ENCODE peak calls at places on chromosomes 2 and 18, in ten cellular contexts. One of them, this sample, is unnamed.
A peak's percentile ranks its signal among the peaks of the same experiment; 100 is the strongest.

GRCh38 chr2:106159867-106160785 is 34.0 kb downstream of the UXS1 start:
- DNase-seq in stomach: no peak
- DNase-seq in mammary epithelial cell: no peak
- DNase-seq in fibroblast of lung: no peak
- DNase-seq in GM12878: no peak
- DNase-seq in psoas muscle: no peak
- DNase-seq in lower lobe of right lung: no peak
- DNase-seq in HFF-Myc: no peak
- DNase-seq in heart left ventricle: no peak
- DNase-seq in ascending aorta: no peak
- DNase-seq in this sample: no peak

GRCh38 chr18:45056907-45057306 is 376.2 kb downstream of the SETBP1 start:
- DNase-seq in mammary epithelial cell: no peak
- DNase-seq in GM12878: no peak
- DNase-seq in ascending aorta: no peak
- DNase-seq in lower lobe of right lung: no peak
- DNase-seq in heart left ventricle: no peak
- DNase-seq in HFF-Myc: no peak
- DNase-seq in fibroblast of lung: peak; percentile 11
- DNase-seq in psoas muscle: no peak
- DNase-seq in stomach: no peak
- DNase-seq in this sample: no peak

GRCh38 chr2:99571609-99572344 is 82.0 kb upstream of the REV1 start:
- DNase-seq in mammary epithelial cell: no peak
- DNase-seq in stomach: no peak
- DNase-seq in fibroblast of lung: peak; percentile 48
- DNase-seq in psoas muscle: no peak
- DNase-seq in GM12878: no peak
- DNase-seq in lower lobe of right lung: no peak
- DNase-seq in ascending aorta: no peak
- DNase-seq in heart left ventricle: no peak
- DNase-seq in HFF-Myc: no peak
- DNase-seq in this sample: no peak

GRCh38 chr2:169775765-169776482 is 22.7 kb upstream of the SSB start:
- DNase-seq in psoas muscle: no peak
- DNase-seq in GM12878: no peak
- DNase-seq in fibroblast of lung: peak; percentile 36
- DNase-seq in HFF-Myc: peak; percentile 87
- DNase-seq in mammary epithelial cell: peak; percentile 31
- DNase-seq in stomach: no peak
- DNase-seq in lower lobe of right lung: no peak
- DNase-seq in ascending aorta: no peak
- DNase-seq in heart left ventricle: no peak
- DNase-seq in this sample: peak; percentile 36

GRCh38 chr18:23694642-23695430 is 5.6 kb downstream of the LAMA3 start:
- DNase-seq in HFF-Myc: no peak
- DNase-seq in heart left ventricle: no peak
- DNase-seq in mammary epithelial cell: no peak
- DNase-seq in stomach: no peak
- DNase-seq in lower lobe of right lung: no peak
- DNase-seq in ascending aorta: no peak
- DNase-seq in GM12878: no peak
- DNase-seq in psoas muscle: no peak
- DNase-seq in fibroblast of lung: no peak
- DNase-seq in this sample: no peak

GRCh38 chr2:126905991-126906390 is 7.3 kb downstream of the TEX51 start:
- DNase-seq in lower lobe of right lung: no peak
- DNase-seq in GM12878: no peak
- DNase-seq in heart left ventricle: no peak
- DNase-seq in ascending aorta: no peak
- DNase-seq in psoas muscle: no peak
- DNase-seq in HFF-Myc: no peak
- DNase-seq in fibroblast of lung: no peak
- DNase-seq in mammary epithelial cell: no peak
- DNase-seq in stomach: peak; percentile 1
- DNase-seq in this sample: no peak

GRCh38 chr2:133303150-133303549 is 265.1 kb downstream of the NCKAP5 start:
- DNase-seq in GM12878: no peak
- DNase-seq in ascending aorta: no peak
- DNase-seq in heart left ventricle: no peak
- DNase-seq in mammary epithelial cell: peak; percentile 14
- DNase-seq in HFF-Myc: no peak
- DNase-seq in psoas muscle: no peak
- DNase-seq in stomach: no peak
- DNase-seq in fibroblast of lung: peak; percentile 47
- DNase-seq in lower lobe of right lung: no peak
- DNase-seq in this sample: peak; percentile 77

GRCh38 chr2:235670974-235671787 is 177.3 kb downstream of the AGAP1 start:
- DNase-seq in fibroblast of lung: no peak
- DNase-seq in HFF-Myc: no peak
- DNase-seq in psoas muscle: no peak
- DNase-seq in lower lobe of right lung: no peak
- DNase-seq in stomach: no peak
- DNase-seq in ascending aorta: no peak
- DNase-seq in heart left ventricle: no peak
- DNase-seq in mammary epithelial cell: no peak
- DNase-seq in GM12878: no peak
- DNase-seq in this sample: no peak

GRCh38 chr2:178271629-178272333 is 77.5 kb downstream of the OSBPL6 start:
- DNase-seq in lower lobe of right lung: no peak
- DNase-seq in HFF-Myc: no peak
- DNase-seq in fibroblast of lung: peak; percentile 84
- DNase-seq in mammary epithelial cell: peak; percentile 84
- DNase-seq in ascending aorta: peak; percentile 13
- DNase-seq in heart left ventricle: peak; percentile 84
- DNase-seq in psoas muscle: peak; percentile 94
- DNase-seq in GM12878: no peak
- DNase-seq in stomach: no peak
- DNase-seq in this sample: peak; percentile 95

GRCh38 chr18:57276720-57277284 is 75.6 kb upstream of the ST8SIA3 start:
- DNase-seq in stomach: no peak
- DNase-seq in heart left ventricle: no peak
- DNase-seq in ascending aorta: no peak
- DNase-seq in HFF-Myc: no peak
- DNase-seq in GM12878: no peak
- DNase-seq in fibroblast of lung: no peak
- DNase-seq in mammary epithelial cell: no peak
- DNase-seq in lower lobe of right lung: no peak
- DNase-seq in psoas muscle: no peak
- DNase-seq in this sample: no peak

GRCh38 chr2:97644023-97644717 is 1.7 kb upstream of the COX5B start:
- DNase-seq in stomach: no peak
- DNase-seq in HFF-Myc: no peak
- DNase-seq in mammary epithelial cell: no peak
- DNase-seq in fibroblast of lung: no peak
- DNase-seq in GM12878: no peak
- DNase-seq in heart left ventricle: no peak
- DNase-seq in lower lobe of right lung: no peak
- DNase-seq in psoas muscle: no peak
- DNase-seq in ascending aorta: no peak
- DNase-seq in this sample: no peak

GRCh38 chr2:221501210-221501882 is 70.8 kb downstream of the EPHA4 start:
- DNase-seq in psoas muscle: no peak
- DNase-seq in lower lobe of right lung: no peak
- DNase-seq in HFF-Myc: no peak
- DNase-seq in ascending aorta: no peak
- DNase-seq in GM12878: no peak
- DNase-seq in mammary epithelial cell: no peak
- DNase-seq in stomach: no peak
- DNase-seq in heart left ventricle: no peak
- DNase-seq in fibroblast of lung: peak; percentile 88
- DNase-seq in this sample: peak; percentile 35

GRCh38 chr2:6973895-6974545 is 56.8 kb downstream of the RNF144A start:
- DNase-seq in lower lobe of right lung: no peak
- DNase-seq in mammary epithelial cell: peak; percentile 52
- DNase-seq in psoas muscle: no peak
- DNase-seq in fibroblast of lung: peak; percentile 63
- DNase-seq in stomach: no peak
- DNase-seq in GM12878: no peak
- DNase-seq in HFF-Myc: no peak
- DNase-seq in ascending aorta: no peak
- DNase-seq in heart left ventricle: no peak
- DNase-seq in this sample: no peak

GRCh38 chr2:46984642-46985476 is 69.3 kb upstream of the MCFD2 start:
- DNase-seq in lower lobe of right lung: peak; percentile 77
- DNase-seq in fibroblast of lung: peak; percentile 98
- DNase-seq in stomach: no peak
- DNase-seq in ascending aorta: peak; percentile 82
- DNase-seq in GM12878: peak; percentile 79
- DNase-seq in heart left ventricle: peak; percentile 54
- DNase-seq in HFF-Myc: peak; percentile 92
- DNase-seq in mammary epithelial cell: peak; percentile 92
- DNase-seq in psoas muscle: peak; percentile 81
- DNase-seq in this sample: peak; percentile 95

GRCh38 chr2:24050041-24050655 is 607 bp downstream of the FKBP1B start:
- DNase-seq in ascending aorta: no peak
- DNase-seq in mammary epithelial cell: peak; percentile 12
- DNase-seq in HFF-Myc: no peak
- DNase-seq in GM12878: no peak
- DNase-seq in stomach: peak; percentile 30
- DNase-seq in heart left ventricle: peak; percentile 20
- DNase-seq in fibroblast of lung: peak; percentile 16
- DNase-seq in psoas muscle: peak; percentile 55
- DNase-seq in lower lobe of right lung: peak; percentile 55
- DNase-seq in this sample: peak; percentile 33

GRCh38 chr2:105187531-105187930 is 54.0 kb upstream of the GPR45 start:
- DNase-seq in lower lobe of right lung: no peak
- DNase-seq in HFF-Myc: no peak
- DNase-seq in heart left ventricle: no peak
- DNase-seq in stomach: no peak
- DNase-seq in GM12878: no peak
- DNase-seq in psoas muscle: no peak
- DNase-seq in ascending aorta: no peak
- DNase-seq in mammary epithelial cell: no peak
- DNase-seq in fibroblast of lung: peak; percentile 39
- DNase-seq in this sample: peak; percentile 28

GRCh38 chr2:28447943-28448737 is 47.7 kb upstream of the PLB1 start:
- DNase-seq in HFF-Myc: peak; percentile 29
- DNase-seq in mammary epithelial cell: peak; percentile 84
- DNase-seq in fibroblast of lung: peak; percentile 85
- DNase-seq in lower lobe of right lung: no peak
- DNase-seq in ascending aorta: no peak
- DNase-seq in heart left ventricle: no peak
- DNase-seq in GM12878: no peak
- DNase-seq in psoas muscle: no peak
- DNase-seq in stomach: no peak
- DNase-seq in this sample: peak; percentile 89

GRCh38 chr2:69097908-69098655 is 85.1 kb downstream of the ANTXR1 start:
- DNase-seq in GM12878: no peak
- DNase-seq in heart left ventricle: no peak
- DNase-seq in mammary epithelial cell: no peak
- DNase-seq in stomach: no peak
- DNase-seq in ascending aorta: no peak
- DNase-seq in psoas muscle: no peak
- DNase-seq in HFF-Myc: no peak
- DNase-seq in fibroblast of lung: peak; percentile 53
- DNase-seq in lower lobe of right lung: no peak
- DNase-seq in this sample: no peak

GRCh38 chr2:143581989-143582719 is 452.9 kb downstream of the ARHGAP15 start:
- DNase-seq in stomach: no peak
- DNase-seq in heart left ventricle: no peak
- DNase-seq in HFF-Myc: no peak
- DNase-seq in psoas muscle: no peak
- DNase-seq in ascending aorta: no peak
- DNase-seq in GM12878: no peak
- DNase-seq in lower lobe of right lung: no peak
- DNase-seq in mammary epithelial cell: no peak
- DNase-seq in fibroblast of lung: no peak
- DNase-seq in this sample: peak; percentile 18
- TF ChIP-seq CTCF in stomach: no peak
- TF ChIP-seq CTCF in heart left ventricle: no peak
- TF ChIP-seq CTCF in HFF-Myc: peak; percentile 31
- TF ChIP-seq CTCF in psoas muscle: no peak
- TF ChIP-seq CTCF in ascending aorta: no peak
- TF ChIP-seq CTCF in GM12878: no peak
- TF ChIP-seq CTCF in lower lobe of right lung: no peak
- TF ChIP-seq CTCF in mammary epithelial cell: no peak
- TF ChIP-seq CTCF in fibroblast of lung: peak; percentile 49
- TF ChIP-seq CTCF in this sample: peak; percentile 28

GRCh38 chr2:101781730-101782426 is 84.4 kb downstream of the MAP4K4 start:
- DNase-seq in psoas muscle: no peak
- DNase-seq in ascending aorta: no peak
- DNase-seq in GM12878: no peak
- DNase-seq in lower lobe of right lung: no peak
- DNase-seq in stomach: no peak
- DNase-seq in HFF-Myc: no peak
- DNase-seq in heart left ventricle: no peak
- DNase-seq in fibroblast of lung: no peak
- DNase-seq in mammary epithelial cell: no peak
- DNase-seq in this sample: no peak
- H3K4me3 ChIP-seq in psoas muscle: no peak overlapping the region
- H3K4me3 ChIP-seq in ascending aorta: no peak overlapping the region
- H3K4me3 ChIP-seq in GM12878: no peak overlapping the region
- H3K4me3 ChIP-seq in lower lobe of right lung: no peak overlapping the region
- H3K4me3 ChIP-seq in stomach: no peak overlapping the region
- H3K4me3 ChIP-seq in HFF-Myc: no peak overlapping the region
- H3K4me3 ChIP-seq in heart left ventricle: no peak overlapping the region
- H3K4me3 ChIP-seq in fibroblast of lung: no peak overlapping the region
- H3K4me3 ChIP-seq in mammary epithelial cell: no peak overlapping the region
- H3K4me3 ChIP-seq in this sample: no peak overlapping the region

GRCh38 chr2:213914510-213914909 is 496.3 kb upstream of the VWC2L start:
- DNase-seq in fibroblast of lung: no peak
- DNase-seq in psoas muscle: no peak
- DNase-seq in GM12878: no peak
- DNase-seq in mammary epithelial cell: no peak
- DNase-seq in stomach: no peak
- DNase-seq in lower lobe of right lung: no peak
- DNase-seq in HFF-Myc: no peak
- DNase-seq in heart left ventricle: no peak
- DNase-seq in ascending aorta: no peak
- DNase-seq in this sample: no peak
- TF ChIP-seq CTCF in fibroblast of lung: no peak
- TF ChIP-seq CTCF in psoas muscle: no peak
- TF ChIP-seq CTCF in GM12878: no peak
- TF ChIP-seq CTCF in mammary epithelial cell: no peak
- TF ChIP-seq CTCF in stomach: no peak
- TF ChIP-seq CTCF in lower lobe of right lung: no peak
- TF ChIP-seq CTCF in HFF-Myc: no peak
- TF ChIP-seq CTCF in heart left ventricle: no peak
- TF ChIP-seq CTCF in ascending aorta: no peak
- TF ChIP-seq CTCF in this sample: no peak

DNA sequence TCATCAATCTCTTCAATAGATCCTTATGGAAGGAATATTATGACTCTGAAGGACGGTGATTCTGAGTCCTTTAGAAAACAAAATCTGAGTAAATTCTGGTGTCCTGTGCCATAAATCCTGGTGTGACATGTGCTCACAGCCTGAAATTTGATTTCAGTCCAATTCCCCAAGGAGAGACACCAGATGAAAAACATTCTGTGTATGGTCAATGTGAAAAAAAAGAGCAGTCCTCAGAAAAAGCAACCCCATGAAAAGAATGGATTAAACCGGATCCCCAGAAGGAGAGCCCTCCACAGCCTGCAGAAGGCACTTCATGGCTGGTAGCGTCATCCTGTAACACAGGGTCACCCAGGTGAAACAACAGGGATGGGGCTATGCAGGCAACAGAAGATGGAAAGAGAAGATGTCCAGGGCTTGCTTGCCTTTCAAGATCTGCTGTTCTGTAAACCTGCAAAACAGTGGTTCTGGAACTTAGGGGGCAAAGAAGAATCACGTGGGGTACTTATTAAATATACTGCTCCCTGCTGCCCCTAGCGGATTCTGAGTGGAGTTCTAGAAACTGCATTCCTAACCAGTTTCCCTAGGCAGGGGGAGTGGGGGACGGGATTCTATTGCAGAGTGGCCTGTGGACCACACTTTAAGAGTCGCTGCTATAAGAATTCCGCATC is 118.8 kb upstream of the ARL5A start:
- DNase-seq in HFF-Myc: no peak
- DNase-seq in lower lobe of right lung: no peak
- DNase-seq in GM12878: no peak
- DNase-seq in ascending aorta: no peak
- DNase-seq in mammary epithelial cell: no peak
- DNase-seq in fibroblast of lung: peak; percentile 6
- DNase-seq in heart left ventricle: peak; percentile 40
- DNase-seq in psoas muscle: no peak
- DNase-seq in stomach: no peak
- DNase-seq in this sample: peak; percentile 23
- H3K4me3 ChIP-seq in HFF-Myc: no peak overlapping the region
- H3K4me3 ChIP-seq in lower lobe of right lung: peak overlapping the region; percentile 36
- H3K4me3 ChIP-seq in GM12878: no peak overlapping the region
- H3K4me3 ChIP-seq in ascending aorta: peak overlapping the region; percentile 53
- H3K4me3 ChIP-seq in mammary epithelial cell: no peak overlapping the region
- H3K4me3 ChIP-seq in fibroblast of lung: no peak overlapping the region
- H3K4me3 ChIP-seq in heart left ventricle: peak overlapping the region; percentile 46
- H3K4me3 ChIP-seq in psoas muscle: peak overlapping the region; percentile 47
- H3K4me3 ChIP-seq in stomach: peak overlapping the region; percentile 33
- H3K4me3 ChIP-seq in this sample: no peak overlapping the region

This sample was measured in cardiac fibroblast.